ENCODE peak calls at places on chromosomes 7 and 10, in seven cellular contexts. J is GM12878, F is mammary epithelial cell, K is keratinocyte, U is upper lobe of right lung, M is uterus, W is BJ. Y is an unnamed sample.

GRCh38 chr7:37669818-37670217 is 13.7 kb upstream of the GPR141 start:
- DNase-seq in U (no peak), W (no peak), J (no peak), K (no peak), M (no peak), F (no peak), Y (no peak)

GRCh38 chr7:22129819-22130580 is 184.3 kb upstream of the CDCA7L start:
- DNase-seq in U (no peak), J (no peak), K (no peak), W (no peak), F (no peak), M (no peak), Y (no peak)

GRCh38 chr7:25314094-25314708 is 85.9 kb upstream of the NPVF start:
- DNase-seq in K (no peak), F (no peak), M (no peak), U (no peak), J (no peak), W (no peak), Y (no peak)

GRCh38 chr10:125739994-125740679 is 20.6 kb downstream of the EDRF1 start:
- DNase-seq in U (no peak), K (no peak), J (no peak), M (no peak), F (no peak), W (no peak), Y (no peak)

GRCh38 chr10:88499569-88500470 is 83.3 kb downstream of the RNLS start:
- DNase-seq in M (peak), F (peak), K (no peak), J (no peak), U (no peak), W (peak), Y (no peak)

GRCh38 chr7:39746162-39746782 is 122.9 kb downstream of the RALA start:
- DNase-seq in W (no peak), U (peak), J (no peak), M (peak), F (peak), K (no peak), Y (peak)

GRCh38 chr10:51638737-51639136 is 60.7 kb downstream of the CSTF2T start:
- DNase-seq in J (no peak), M (no peak), U (no peak), W (no peak), K (no peak), F (no peak), Y (no peak)

GRCh38 chr10:22682237-22683192 is 31.9 kb downstream of the PIP4K2A start:
- DNase-seq in K (peak), U (no peak), F (peak), M (no peak), J (peak), W (no peak), Y (peak)

GRCh38 chr10:123270221-123270620 is 116.0 kb downstream of the BUB3 start:
- DNase-seq in J (no peak), F (peak), M (no peak), W (peak), K (no peak), U (no peak), Y (no peak)

GRCh38 chr10:71351628-71352319 is 32.7 kb downstream of the SLC29A3 start:
- DNase-seq in F (no peak), K (no peak), W (no peak), M (no peak), J (no peak), U (no peak), Y (no peak)

GRCh38 chr7:29723599-29723998 is 82.7 kb upstream of the WIPF3 start:
- DNase-seq in F (peak), W (no peak), M (no peak), J (no peak), U (no peak), K (no peak), Y (no peak)

GRCh38 chr10:131808370-131808930 is 92.4 kb upstream of the PPP2R2D start:
- DNase-seq in F (no peak), M (no peak), W (no peak), U (no peak), K (no peak), J (no peak), Y (no peak)

GRCh38 chr7:100865372-100865911 is 1.7 kb upstream of the TRIP6 start:
- DNase-seq in J (no peak), W (no peak), U (no peak), K (peak), F (peak), M (no peak), Y (no peak)

GRCh38 chr7:79386688-79387422 is 66.6 kb downstream of the MAGI2 start:
- DNase-seq in K (no peak), M (no peak), J (no peak), F (no peak), W (no peak), U (no peak), Y (no peak)

GRCh38 chr10:74194545-74194944 is 43.5 kb downstream of the ADK start:
- DNase-seq in F (peak), W (no peak), U (no peak), J (no peak), M (no peak), K (no peak), Y (peak)

GRCh38 chr7:80942261-80943041 is 23.6 kb upstream of the SEMA3C start:
- DNase-seq in K (peak), M (peak), U (no peak), W (peak), J (no peak), F (peak), Y (no peak)

GRCh38 chr10:44243851-44244502 is 140.9 kb downstream of the CXCL12 start:
- DNase-seq in F (no peak), J (no peak), M (no peak), W (no peak), U (no peak), K (no peak), Y (no peak)

GRCh38 chr10:63644398-63645142 is 123.4 kb downstream of the REEP3 start:
- DNase-seq in U (no peak), F (no peak), W (no peak), M (no peak), J (no peak), K (no peak), Y (no peak)

GRCh38 chr10:13420532-13421307 is 72.6 kb upstream of the SEPHS1 start:
- DNase-seq in W (no peak), K (no peak), U (no peak), J (no peak), M (no peak), F (no peak), Y (no peak)

GRCh38 chr10:79402951-79403350 is 42.5 kb downstream of the ZCCHC24 start:
- DNase-seq in K (no peak), U (no peak), J (no peak), M (peak), W (no peak), F (no peak), Y (no peak)

GRCh38 chr10:114386446-114386845 is 17.9 kb downstream of the AFAP1L2 start:
- DNase-seq in F (no peak), J (no peak), K (no peak), W (no peak), M (no peak), U (no peak), Y (no peak)

GRCh38 chr10:36023939-36024338 is 381.8 kb upstream of the FZD8 start:
- DNase-seq in U (no peak), W (peak), M (no peak), J (no peak), K (peak), F (peak), Y (no peak)

GRCh38 chr10:12184165-12184564 is 11.5 kb downstream of the NUDT5 start:
- DNase-seq in J (no peak), K (no peak), F (no peak), U (no peak), W (no peak), M (no peak), Y (no peak)

GRCh38 chr10:127309609-127310008 is 113.2 kb upstream of the INSYN2A start:
- DNase-seq in U (no peak), K (no peak), M (no peak), J (no peak), F (no peak), W (peak), Y (no peak)

GRCh38 chr7:56199639-56200038 is 83.4 kb upstream of the NUPR2 start:
- DNase-seq in K (no peak), U (no peak), M (no peak), J (no peak), F (no peak), W (no peak), Y (no peak)

GRCh38 chr10:35795131-35795819 is 153.2 kb upstream of the FZD8 start:
- DNase-seq in K (no peak), F (peak), W (no peak), J (no peak), M (no peak), U (no peak), Y (no peak)

GRCh38 chr7:135853499-135853898 is 104.9 kb upstream of the FAM180A start:
- DNase-seq in M (no peak), W (peak), J (no peak), K (no peak), U (no peak), F (peak), Y (no peak)

GRCh38 chr7:45921381-45921698 is 268 bp upstream of the IGFBP3 start:
- DNase-seq in M (no peak), W (no peak), J (no peak), U (no peak), F (no peak), K (no peak), Y (no peak)

GRCh38 chr7:23315366-23315765 is 16.2 kb downstream of the MALSU1 start:
- DNase-seq in J (no peak), K (no peak), M (no peak), W (no peak), U (no peak), F (peak), Y (no peak)

GRCh38 chr10:119337796-119338432 is 130.5 kb downstream of the GRK5 start:
- DNase-seq in K (no peak), M (no peak), J (no peak), U (no peak), F (no peak), W (no peak), Y (no peak)

GRCh38 chr7:50588937-50589336 is 23.7 kb upstream of the DDC start:
- DNase-seq in W (no peak), J (no peak), M (no peak), K (no peak), F (no peak), U (no peak), Y (no peak)

GRCh38 chr7:25752967-25753791 is 398.8 kb upstream of the NFE2L3 start:
- DNase-seq in U (no peak), J (no peak), F (peak), W (no peak), M (no peak), K (peak), Y (no peak)

GRCh38 chr7:108358553-108358952 is 97.7 kb downstream of the NRCAM start:
- DNase-seq in M (no peak), J (no peak), U (no peak), F (peak), W (peak), K (no peak), Y (no peak)

GRCh38 chr7:75993689-75994387 is 557 bp downstream of the TMEM120A start:
- DNase-seq in F (peak), J (no peak), K (no peak), U (peak), M (peak), W (no peak), Y (no peak)

DNA sequence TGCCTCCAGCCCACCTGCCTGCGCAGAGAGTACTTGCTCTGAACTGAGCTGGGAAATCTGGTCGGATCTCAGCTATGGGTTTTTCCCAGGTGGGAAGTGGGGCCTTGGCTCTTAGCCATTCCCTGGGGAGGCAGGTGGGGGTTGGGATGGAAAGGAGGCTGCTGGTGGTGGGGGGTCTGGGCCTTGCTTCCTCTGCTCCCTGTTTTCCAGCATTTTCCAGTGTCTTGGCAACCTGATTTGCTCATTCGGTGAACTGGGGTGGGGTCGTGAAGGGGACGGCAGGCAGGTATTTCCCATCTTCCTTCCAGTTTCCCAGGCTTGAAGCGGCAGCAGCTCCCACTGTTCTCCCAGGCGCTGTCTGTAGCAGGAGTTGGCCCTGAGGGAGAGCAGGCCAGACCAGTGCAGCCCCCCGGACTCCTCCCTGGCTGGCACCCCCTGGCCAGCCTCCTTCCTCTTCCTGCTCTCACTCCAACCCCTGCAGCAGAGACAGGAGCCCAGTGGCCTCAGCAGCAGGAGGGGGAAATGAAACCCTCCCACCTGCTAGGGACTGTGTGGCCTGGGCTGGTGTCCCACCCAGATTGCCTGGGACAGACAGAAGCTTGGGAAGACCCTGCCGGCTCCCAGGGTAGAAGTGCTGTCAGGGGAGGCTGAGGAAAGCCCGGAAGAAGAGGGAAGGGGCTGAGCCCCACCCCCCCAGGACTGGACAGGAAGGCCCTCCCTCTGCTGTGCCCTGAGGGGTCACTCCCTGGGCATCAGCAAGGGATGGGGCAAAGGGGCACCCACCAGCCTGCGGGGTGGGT is 6.6 kb downstream of the TRIM8 start:
- DNase-seq in U (peak), J (no peak), M (no peak), F (no peak), K (no peak), W (no peak), Y (no peak)
- H3K4me3 ChIP-seq in U (peak), J (peak), M (no peak), F (no peak), K (no peak), W (no peak), Y (no peak)

GRCh38 chr7:117015258-117016184 is 62.2 kb downstream of the ST7 start:
- DNase-seq in F (peak), J (no peak), M (no peak), U (no peak), K (no peak), W (no peak), Y (no peak)
- H3K4me3 ChIP-seq in F (no peak), J (peak), M (no peak), U (peak), K (no peak), W (no peak), Y (no peak)

GRCh38 chr7:20064974-20065862 is 152.0 kb downstream of the MACC1 start:
- DNase-seq in F (peak), W (no peak), J (peak), K (no peak), M (no peak), U (no peak), Y (no peak)
- H3K4me3 ChIP-seq in F (no peak), W (no peak), J (no peak), K (no peak), M (no peak), U (no peak), Y (no peak)

GRCh38 chr10:21171936-21172773 is 275.0 kb upstream of the NEBL start:
- DNase-seq in M (no peak), U (no peak), F (no peak), W (no peak), J (no peak), K (no peak), Y (no peak)
- H3K4me3 ChIP-seq in M (no peak), U (peak), F (no peak), W (no peak), J (no peak), K (peak), Y (no peak)

GRCh38 chr7:85185355-85186082 is 1.3 kb downstream of the SEMA3D start:
- DNase-seq in J (no peak), W (no peak), K (no peak), M (peak), U (peak), F (peak), Y (no peak)
- H3K4me3 ChIP-seq in J (no peak), W (peak), K (peak), M (peak), U (peak), F (peak), Y (no peak)

GRCh38 chr7:124034754-124035100 is 1.9 kb upstream of the TMEM229A start:
- DNase-seq in K (no peak), J (no peak), W (no peak), U (no peak), M (no peak), F (no peak), Y (no peak)

GRCh38 chr7:124033807-124034753 is 1.2 kb upstream of the TMEM229A start:
- DNase-seq in W (no peak), M (no peak), K (no peak), U (no peak), J (no peak), F (no peak), Y (no peak)

GRCh38 chr7:124033093-124033806 is 383 bp upstream of the TMEM229A start:
- DNase-seq in K (no peak), U (peak), M (peak), W (no peak), J (no peak), F (no peak), Y (no peak)

GRCh38 chr7:124032369-124033092 is at the start of gene TMEM229A:
- DNase-seq in U (peak), J (no peak), M (peak), W (no peak), K (no peak), F (peak), Y (no peak)

DNA sequence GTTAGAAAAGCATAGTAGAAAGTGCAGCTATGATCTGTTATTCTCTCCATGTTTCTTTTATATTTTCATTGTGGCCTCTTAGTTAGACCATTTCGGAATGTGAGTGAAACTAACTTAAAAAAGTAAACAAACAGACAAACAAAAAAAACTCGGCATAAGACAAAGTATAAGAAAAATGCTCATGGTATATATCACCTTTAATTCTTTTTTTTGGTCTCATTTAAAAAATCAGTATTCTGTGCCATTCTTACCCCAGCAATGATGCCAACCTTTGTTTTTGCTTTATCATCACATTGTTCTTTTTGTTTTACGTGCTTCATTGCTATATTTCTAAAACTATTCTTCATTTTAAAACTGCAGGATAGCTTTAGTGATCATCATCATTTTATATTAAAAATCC is 2.8 kb upstream of the TMEM229A start:
- DNase-seq in M (no peak), K (no peak), J (no peak), U (no peak), F (no peak), W (no peak), Y (no peak)
- H3K4me3 ChIP-seq in M (no peak), K (no peak), J (no peak), U (no peak), F (no peak), W (no peak), Y (no peak)